ENCODE peak calls at places on chromosomes 11 and 22, in eight cellular contexts. G is T-cell; Y is neural crest cell; T is Calu3; R is NCI-H510A treated with DMSO at 0.1 percent for 48 hours; O is stimulated activated CD4-positive, alpha-beta T cell treated with anti-CD3 and anti-CD28 coated beads, Interleukin-4, amount 100 ng/mL, for 48 hours; C is AG04449; Z is activated naive CD8-positive, alpha-beta T cell treated with anti-CD3 and anti-CD28 coated beads, Interleukin-2, amount 50 U/mL, for 24 hours. M is an unnamed sample.

GRCh38 chr11:66854231-66854661 is 2.6 kb upstream of the LRFN4 start:
- DNase-seq in Y (no peak), T (no peak), R (no peak), Z (no peak), G (no peak), O (no peak), C (no peak), M (no peak)

GRCh38 chr11:73516080-73516479 is 81.8 kb downstream of the FAM168A start:
- DNase-seq in Y (no peak), Z (no peak), C (no peak), T (no peak), R (no peak), G (no peak), O (no peak), M (no peak)

GRCh38 chr11:573146-573759 is 3.0 kb upstream of the PHRF1 start:
- DNase-seq in T (no peak), R (no peak), Z (no peak), Y (no peak), O (no peak), C (no peak), G (no peak), M (no peak)

GRCh38 chr11:77374611-77375031 is 73.1 kb upstream of the GDPD4 start:
- DNase-seq in O (no peak), C (no peak), Y (no peak), Z (no peak), G (no peak), T (no peak), R (no peak), M (no peak)

GRCh38 chr22:32723632-32724031 is 77.9 kb upstream of the TIMP3 start:
- DNase-seq in R (no peak), G (no peak), O (peak; percentile 21), C (peak; percentile 87), T (no peak), Y (no peak), Z (peak; percentile 55), M (peak; percentile 88)

GRCh38 chr11:104573431-104573830 is 324.8 kb downstream of the CASP12 start:
- DNase-seq in Y (no peak), T (no peak), O (no peak), C (no peak), G (no peak), R (no peak), Z (no peak), M (peak; percentile 52)

GRCh38 chr11:7667460-7667859 is 5.8 kb downstream of the CYB5R2 start:
- DNase-seq in R (no peak), C (no peak), O (no peak), Z (no peak), Y (no peak), T (no peak), G (no peak), M (no peak)

GRCh38 chr11:73982595-73982989 is at the start of gene UCP2:
- DNase-seq in R (peak; percentile 88), Z (peak; percentile 91), G (peak; percentile 66), T (peak; percentile 76), C (no peak), O (peak; percentile 88), Y (peak; percentile 68), M (no peak)

GRCh38 chr22:33659423-33659822 is 260.9 kb downstream of the LARGE1 start:
- DNase-seq in Z (no peak), O (no peak), Y (no peak), C (no peak), R (no peak), T (no peak), G (no peak), M (no peak)

GRCh38 chr11:71309611-71310010 is 57.2 kb upstream of the SHANK2 start:
- DNase-seq in O (no peak), Z (no peak), T (no peak), R (no peak), C (no peak), Y (no peak), G (no peak), M (no peak)

GRCh38 chr22:42630901-42631602 is 9.3 kb downstream of the ATP5MGL start:
- DNase-seq in G (no peak), T (no peak), R (no peak), Z (no peak), C (no peak), Y (no peak), O (no peak), M (no peak)

GRCh38 chr11:60989108-60989650 is 17.7 kb downstream of the CD6 start:
- DNase-seq in Y (no peak), R (no peak), Z (no peak), G (no peak), C (no peak), O (no peak), T (no peak), M (no peak)

GRCh38 chr11:6667733-6668374 is 12.2 kb upstream of the DCHS1 start:
- DNase-seq in O (no peak), Y (no peak), Z (peak; percentile 44), C (no peak), R (peak; percentile 2), T (peak; percentile 8), G (no peak), M (no peak)